ENCODE peak calls at places on chromosomes 7 and 10, in four cellular contexts. Y is H1, H is IMR-90, J is H9. S is an unnamed sample.

GRCh38 chr7:77691892-77692491 is 4.3 kb upstream of the RSBN1L start:
- DNase-seq in H (no peak), J (no peak), Y (no peak), S (no peak)

GRCh38 chr7:48084727-48085432 is 4.2 kb upstream of the UPP1 start:
- DNase-seq in J (no peak), Y (no peak), H (peak; percentile 99), S (peak; percentile 95)

GRCh38 chr10:14953452-14954000 is 370 bp downstream of the DCLRE1C start:
- DNase-seq in J (no peak), H (peak; percentile 67), Y (no peak), S (peak; percentile 61)

GRCh38 chr10:78894841-78895195 is 173.9 kb upstream of the ZMIZ1 start:
- DNase-seq in J (no peak), H (no peak), Y (no peak), S (peak; percentile 19)

GRCh38 chr10:71161429-71161828 is 50.9 kb upstream of the UNC5B start:
- DNase-seq in J (no peak), Y (no peak), H (peak; percentile 6), S (peak; percentile 43)

GRCh38 chr7:83837683-83838082 is 188.7 kb upstream of the SEMA3E start:
- DNase-seq in Y (no peak), J (no peak), H (no peak), S (no peak)

GRCh38 chr7:128395748-128396147 is 14.0 kb downstream of the IMPDH1 start:
- DNase-seq in J (no peak), Y (no peak), H (no peak), S (no peak)

GRCh38 chr10:72913287-72913686 is 19.7 kb downstream of the OIT3 start:
- DNase-seq in H (no peak), J (peak; percentile 38), Y (no peak), S (peak; percentile 67)

GRCh38 chr10:88116491-88116890 is 253.1 kb downstream of the PTEN start:
- DNase-seq in H (peak; percentile 59), J (no peak), Y (no peak), S (no peak)

GRCh38 chr10:122062831-122063674 is 74.1 kb downstream of the TACC2 start:
- DNase-seq in J (peak; percentile 83), Y (peak; percentile 50), H (peak; percentile 83), S (peak; percentile 95)

GRCh38 chr7:5692112-5692844 is 89.2 kb downstream of the RNF216 start:
- DNase-seq in Y (no peak), H (peak; percentile 98), J (no peak), S (no peak)

GRCh38 chr7:98105942-98106544 is 619 bp upstream of the LMTK2 start:
- DNase-seq in J (no peak), H (no peak), Y (no peak), S (no peak)

GRCh38 chr10:131899695-131900349 is 986 bp upstream of the PPP2R2D start:
- DNase-seq in H (no peak), J (no peak), Y (no peak), S (peak; percentile 29)

GRCh38 chr7:94348142-94348541 is 46.6 kb upstream of the COL1A2 start:
- DNase-seq in H (peak; percentile 95), Y (no peak), J (no peak), S (peak; percentile 31)

GRCh38 chr7:150520145-150520544 is 5.5 kb downstream of the GIMAP7 start:
- DNase-seq in Y (no peak), J (no peak), H (no peak), S (no peak)

GRCh38 chr7:104040666-104041065 is 51.2 kb upstream of the RELN start:
- DNase-seq in J (no peak), H (no peak), Y (peak; percentile 5), S (peak; percentile 61)

GRCh38 chr7:12884033-12884432 is 196.6 kb downstream of the ARL4A start:
- DNase-seq in Y (no peak), J (no peak), H (peak; percentile 69), S (no peak)

GRCh38 chr10:110534571-110534970 is 32.9 kb upstream of the SMC3 start:
- DNase-seq in H (no peak), Y (no peak), J (no peak), S (no peak)

GRCh38 chr10:5585517-5586222 is 60.9 kb downstream of the CALML3 start:
- DNase-seq in Y (no peak), H (no peak), J (no peak), S (no peak)

GRCh38 chr7:29641651-29642050 is 78.0 kb downstream of the PRR15 start:
- DNase-seq in Y (no peak), J (no peak), H (no peak), S (no peak)

GRCh38 chr7:15495170-15495569 is 66.6 kb downstream of the AGMO start:
- DNase-seq in H (no peak), J (no peak), Y (no peak), S (no peak)

GRCh38 chr10:78470267-78471103 is 436.8 kb downstream of the RPS24 start:
- DNase-seq in H (peak; percentile 18), J (no peak), Y (no peak), S (no peak)

GRCh38 chr10:104330168-104331117 is 7.8 kb downstream of the ITPRIP start:
- DNase-seq in Y (no peak), H (peak; percentile 93), J (no peak), S (peak; percentile 73)

GRCh38 chr10:22042557-22043326 is 39.2 kb upstream of the DNAJC1 start:
- DNase-seq in J (peak; percentile 54), Y (peak; percentile 10), H (no peak), S (peak; percentile 83)

GRCh38 chr10:49153971-49154370 is 20.1 kb upstream of the FAM170B start:
- DNase-seq in H (peak; percentile 79), J (no peak), Y (no peak), S (no peak)

GRCh38 chr10:4120454-4120853 is 335.4 kb upstream of the KLF6 start:
- DNase-seq in H (no peak), Y (no peak), J (no peak), S (no peak)

GRCh38 chr7:4715385-4715770 is 33.3 kb downstream of the FOXK1 start:
- DNase-seq in H (peak; percentile 88), Y (no peak), J (no peak), S (no peak)

GRCh38 chr10:101031796-101032636 is 982 bp downstream of the SFXN3 start:
- DNase-seq in Y (no peak), J (peak; percentile 81), H (peak; percentile 63), S (peak; percentile 82)

GRCh38 chr7:101538596-101539459 is 90.3 kb downstream of the MYL10 start:
- DNase-seq in Y (peak; percentile 21), J (peak; percentile 74), H (peak; percentile 37), S (peak; percentile 64)

GRCh38 chr10:91576096-91576545 is 56.8 kb downstream of the PPP1R3C start:
- DNase-seq in H (peak; percentile 31), Y (no peak), J (no peak), S (no peak)

GRCh38 chr7:103851357-103851756 is 138.1 kb downstream of the RELN start:
- DNase-seq in Y (no peak), J (no peak), H (peak; percentile 53), S (peak; percentile 40)

GRCh38 chr10:117543999-117544728 is 1.6 kb downstream of the EMX2 start:
- DNase-seq in J (peak; percentile 39), Y (no peak), H (no peak), S (peak; percentile 53)

GRCh38 chr10:30359373-30360206 is 10.5 kb upstream of the MTPAP start:
- DNase-seq in J (peak; percentile 91), Y (peak; percentile 71), H (peak; percentile 43), S (peak; percentile 93)

GRCh38 chr7:102036958-102037357 is 219.5 kb downstream of the CUX1 start:
- DNase-seq in J (no peak), Y (no peak), H (no peak), S (no peak)

GRCh38 chr7:75739796-75740672 is 1.3 kb upstream of the HIP1 start:
- DNase-seq in Y (no peak), J (no peak), H (peak; percentile 62), S (peak; percentile 81)

GRCh38 chr7:70693300-70693689 is 438.6 kb upstream of the GALNT17 start:
- DNase-seq in J (no peak), Y (no peak), H (no peak), S (no peak)

GRCh38 chr10:18359839-18360238 is 219.6 kb downstream of the CACNB2 start:
- DNase-seq in J (no peak), H (no peak), Y (no peak), S (no peak)

GRCh38 chr7:936131-937054 is 18.1 kb downstream of the ADAP1 start:
- DNase-seq in J (no peak), H (peak; percentile 28), Y (no peak), S (peak; percentile 50)

GRCh38 chr7:128005117-128005516 is 26.1 kb downstream of the LRRC4 start:
- DNase-seq in Y (no peak), H (no peak), J (no peak), S (no peak)

GRCh38 chr7:108331971-108332370 is 124.3 kb downstream of the NRCAM start:
- DNase-seq in J (no peak), H (no peak), Y (no peak), S (no peak)

GRCh38 chr7:108328174-108328651 is 128.0 kb downstream of the NRCAM start:
- DNase-seq in J (peak; percentile 43), Y (no peak), H (no peak), S (no peak)

GRCh38 chr7:108327353-108327752 is 128.9 kb downstream of the NRCAM start:
- DNase-seq in Y (no peak), H (no peak), J (no peak), S (no peak)

GRCh38 chr7:108329514-108329913 is 126.7 kb downstream of the NRCAM start:
- DNase-seq in J (no peak), Y (no peak), H (no peak), S (no peak)

GRCh38 chr7:108330237-108330636 is 126.0 kb downstream of the NRCAM start:
- DNase-seq in H (no peak), J (no peak), Y (no peak), S (no peak)
- H3K56ac ChIP-seq in H (no peak overlapping the region), J (no peak overlapping the region), Y (no peak overlapping the region), S (no peak overlapping the region)

GRCh38 chr7:38929460-38930171 is 20.6 kb upstream of the VPS41 start:
- DNase-seq in J (no peak), H (no peak), Y (no peak), S (no peak)
- H3K27ac ChIP-seq in J (no peak overlapping the region), H (no peak overlapping the region), Y (no peak overlapping the region), S (no peak overlapping the region)

DNA sequence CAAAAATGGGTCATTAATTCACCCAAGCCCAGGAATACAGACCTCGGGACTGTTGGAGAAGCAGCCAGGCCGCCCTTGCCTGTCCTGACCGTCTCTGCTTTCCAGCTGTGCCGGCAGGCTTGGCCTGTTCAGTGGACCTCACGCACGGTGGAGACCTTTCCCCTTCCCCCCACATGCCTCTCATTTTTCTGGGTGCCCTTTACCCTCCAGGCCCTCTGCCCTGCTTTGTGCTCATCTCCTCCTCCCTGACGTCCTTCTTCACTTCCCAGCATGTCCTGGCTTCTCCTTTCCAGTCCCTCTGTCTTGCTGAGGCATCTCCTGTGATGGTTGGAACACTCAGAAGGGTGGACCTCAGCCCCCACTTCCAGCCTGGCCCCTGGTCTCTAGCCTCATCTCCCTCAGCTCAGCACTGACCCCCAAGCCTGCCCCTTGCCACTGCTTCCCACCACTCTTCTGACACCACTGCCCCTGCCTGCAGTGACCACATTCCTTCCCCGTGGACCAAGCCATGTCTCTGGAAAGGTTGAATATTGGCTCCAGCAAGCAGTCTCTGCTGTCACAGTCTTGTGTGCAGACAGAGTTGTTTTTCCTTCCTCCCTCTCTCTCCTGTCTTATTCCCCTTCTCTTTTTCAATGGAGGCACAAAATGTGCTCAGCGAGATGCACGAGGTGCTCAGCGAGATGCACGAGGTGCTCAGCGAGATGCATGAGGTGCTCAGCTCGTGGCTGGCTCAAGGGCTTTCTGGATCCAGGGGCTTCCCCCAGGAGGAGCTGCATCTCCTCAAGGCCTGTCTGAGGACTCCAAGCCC is 14.9 kb downstream of the BAG3 start:
- DNase-seq in Y (no peak), J (no peak), H (peak; percentile 36), S (no peak)
- H2BK5ac ChIP-seq in Y (peak overlapping the region; percentile 71), J (no peak overlapping the region), H (peak overlapping the region; percentile 78), S (no peak overlapping the region)

GRCh38 chr10:556971-557370 is 132.5 kb downstream of the DIP2C start:
- DNase-seq in H (no peak), Y (no peak), J (no peak), S (no peak)
- H3K56ac ChIP-seq in H (no peak overlapping the region), Y (no peak overlapping the region), J (no peak overlapping the region), S (no peak overlapping the region)

GRCh38 chr7:51229106-51229537 is 87.5 kb downstream of the COBL start:
- DNase-seq in H (no peak), Y (no peak), J (peak; percentile 28), S (no peak)
- H3K27ac ChIP-seq in H (no peak overlapping the region), Y (no peak overlapping the region), J (no peak overlapping the region), S (no peak overlapping the region)

S was measured in mesendoderm.